ENCODE peak calls at places on chromosomes 11 and 22, in ten cellular contexts. J, F, A, Y, E, K, S, C, D and T are unnamed samples.

GRCh38 chr11:76810151-76810853 is 27.1 kb downstream of the TSKU start:
- DNase-seq in J (peak), F (peak), A (peak), Y (no peak), E (peak), K (no peak), S (no peak), C (peak), D (no peak), T (peak)

GRCh38 chr11:37642321-37642720 is 1044.3 kb upstream of the RAG2 start:
- DNase-seq in J (no peak), F (no peak), A (no peak), Y (no peak), E (no peak), K (no peak), S (no peak), C (no peak), D (no peak), T (no peak)

GRCh38 chr11:134388590-134388989 is 23.5 kb downstream of the B3GAT1 start:
- DNase-seq in J (no peak), F (no peak), A (no peak), Y (no peak), E (no peak), K (no peak), S (no peak), C (no peak), D (no peak), T (no peak)

GRCh38 chr11:111633756-111634362 is 31.6 kb downstream of the SIK2 start:
- DNase-seq in J (peak), F (no peak), A (no peak), Y (no peak), E (peak), K (peak), S (no peak), C (no peak), D (no peak), T (peak)

GRCh38 chr11:1162498-1163311 is 5.0 kb downstream of the MUC5AC start:
- DNase-seq in J (no peak), F (no peak), A (no peak), Y (no peak), E (no peak), K (no peak), S (no peak), C (no peak), D (no peak), T (no peak)

GRCh38 chr11:114551060-114551459 is 8.6 kb downstream of the NXPE1 start:
- DNase-seq in J (no peak), F (no peak), A (no peak), Y (no peak), E (no peak), K (no peak), S (no peak), C (no peak), D (no peak), T (no peak)

GRCh38 chr11:58999291-58999680 is 60.0 kb downstream of the GLYATL1 start:
- DNase-seq in J (no peak), F (peak), A (no peak), Y (no peak), E (no peak), K (no peak), S (no peak), C (no peak), D (peak), T (no peak)

GRCh38 chr11:7974668-7975067 is 9.4 kb upstream of the NLRP10 start:
- DNase-seq in J (no peak), F (no peak), A (no peak), Y (no peak), E (peak), K (no peak), S (no peak), C (no peak), D (no peak), T (peak)

GRCh38 chr11:15565846-15566245 is 451.1 kb downstream of the INSC start:
- DNase-seq in J (no peak), F (no peak), A (no peak), Y (no peak), E (no peak), K (no peak), S (no peak), C (no peak), D (no peak), T (no peak)

GRCh38 chr11:10026514-10026913 is 267.5 kb downstream of the SBF2 start:
- DNase-seq in J (peak), F (no peak), A (no peak), Y (no peak), E (peak), K (peak), S (no peak), C (no peak), D (no peak), T (peak)

GRCh38 chr22:17250380-17251129 is 31.3 kb upstream of the ADA2 start:
- DNase-seq in J (no peak), F (no peak), A (no peak), Y (no peak), E (no peak), K (no peak), S (no peak), C (no peak), D (no peak), T (no peak)

GRCh38 chr11:68974421-68975194 is 6.2 kb downstream of the MRGPRD start:
- DNase-seq in J (peak), F (no peak), A (peak), Y (no peak), E (no peak), K (peak), S (no peak), C (no peak), D (no peak), T (peak)

GRCh38 chr11:94545641-94546470 is 2.1 kb downstream of the FUT4 start:
- DNase-seq in J (no peak), F (no peak), A (no peak), Y (no peak), E (no peak), K (no peak), S (no peak), C (no peak), D (no peak), T (no peak)

GRCh38 chr22:27554106-27554814 is 247.3 kb downstream of the MN1 start:
- DNase-seq in J (peak), F (no peak), A (no peak), Y (no peak), E (peak), K (peak), S (no peak), C (no peak), D (no peak), T (peak)

GRCh38 chr11:77784572-77784971 is 36.0 kb downstream of the RSF1 start:
- DNase-seq in J (no peak), F (no peak), A (no peak), Y (no peak), E (no peak), K (no peak), S (no peak), C (no peak), D (no peak), T (no peak)

GRCh38 chr11:79258606-79259005 is 182.2 kb downstream of the TENM4 start:
- DNase-seq in J (no peak), F (no peak), A (no peak), Y (no peak), E (peak), K (no peak), S (no peak), C (no peak), D (no peak), T (peak)

GRCh38 chr11:95371147-95371546 is 140.1 kb upstream of the SESN3 start:
- DNase-seq in J (no peak), F (no peak), A (no peak), Y (no peak), E (no peak), K (no peak), S (no peak), C (no peak), D (no peak), T (no peak)

GRCh38 chr11:75513250-75513649 is 12.5 kb downstream of the GDPD5 start:
- DNase-seq in J (peak), F (no peak), A (no peak), Y (no peak), E (no peak), K (peak), S (no peak), C (no peak), D (no peak), T (peak)

GRCh38 chr11:14336507-14337503 is 22.2 kb downstream of the RRAS2 start:
- DNase-seq in J (peak), F (no peak), A (peak), Y (no peak), E (peak), K (peak), S (no peak), C (no peak), D (no peak), T (peak)

GRCh38 chr11:121870202-121871045 is 245.6 kb downstream of the BLID start:
- DNase-seq in J (no peak), F (no peak), A (no peak), Y (no peak), E (peak), K (no peak), S (no peak), C (no peak), D (no peak), T (peak)

GRCh38 chr11:69293819-69294505 is at the start of gene MYEOV:
- DNase-seq in J (peak), F (peak), A (peak), Y (peak), E (peak), K (peak), S (no peak), C (no peak), D (peak), T (peak)

GRCh38 chr22:31287818-31288495 is 4.3 kb downstream of the PIK3IP1 start:
- DNase-seq in J (no peak), F (no peak), A (no peak), Y (no peak), E (no peak), K (no peak), S (no peak), C (no peak), D (peak), T (no peak)

GRCh38 chr11:67117176-67117575 is 1.9 kb upstream of the KDM2A start:
- DNase-seq in J (no peak), F (no peak), A (no peak), Y (no peak), E (no peak), K (no peak), S (no peak), C (no peak), D (no peak), T (no peak)

GRCh38 chr11:110856993-110857812 is 145.0 kb upstream of the ARHGAP20 start:
- DNase-seq in J (peak), F (no peak), A (no peak), Y (no peak), E (peak), K (peak), S (no peak), C (no peak), D (no peak), T (no peak)

GRCh38 chr22:38419121-38419863 is 35.7 kb downstream of the KCNJ4 start:
- DNase-seq in J (no peak), F (no peak), A (no peak), Y (no peak), E (no peak), K (no peak), S (no peak), C (no peak), D (no peak), T (no peak)

GRCh38 chr11:134074766-134075165 is 5.9 kb downstream of the JAM3 start:
- DNase-seq in J (no peak), F (no peak), A (no peak), Y (no peak), E (no peak), K (no peak), S (no peak), C (no peak), D (no peak), T (no peak)

GRCh38 chr11:108973402-108974119 is 308.7 kb downstream of the DDX10 start:
- DNase-seq in J (peak), F (no peak), A (no peak), Y (no peak), E (peak), K (peak), S (no peak), C (no peak), D (no peak), T (peak)

GRCh38 chr22:43289976-43290663 is 53.1 kb downstream of the SCUBE1 start:
- DNase-seq in J (no peak), F (no peak), A (no peak), Y (no peak), E (peak), K (peak), S (peak), C (no peak), D (no peak), T (peak)

GRCh38 chr22:17331690-17332089 is 37.6 kb upstream of the CECR2 start:
- DNase-seq in J (no peak), F (peak), A (no peak), Y (no peak), E (no peak), K (no peak), S (no peak), C (no peak), D (no peak), T (no peak)

GRCh38 chr11:2271077-2271326 is 614 bp upstream of the ASCL2 start:
- DNase-seq in J (no peak), F (no peak), A (no peak), Y (no peak), E (no peak), K (no peak), S (no peak), C (peak), D (no peak), T (no peak)

GRCh38 chr11:372809-373715 is 3.8 kb downstream of the B4GALNT4 start:
- DNase-seq in J (no peak), F (no peak), A (no peak), Y (no peak), E (no peak), K (no peak), S (no peak), C (no peak), D (no peak), T (no peak)

GRCh38 chr11:73240190-73240781 is 22.2 kb downstream of the P2RY2 start:
- DNase-seq in J (no peak), F (no peak), A (peak), Y (no peak), E (peak), K (peak), S (peak), C (no peak), D (no peak), T (peak)

GRCh38 chr11:17786824-17787525 is 52.4 kb downstream of the KCNC1 start:
- DNase-seq in J (no peak), F (no peak), A (no peak), Y (no peak), E (peak), K (peak), S (no peak), C (no peak), D (no peak), T (peak)

GRCh38 chr22:50498322-50498861 is 9.1 kb downstream of the LMF2 start:
- DNase-seq in J (peak), F (peak), A (peak), Y (peak), E (peak), K (peak), S (no peak), C (peak), D (peak), T (peak)

GRCh38 chr22:49103314-49104052 is 724.2 kb downstream of the BRD1 start:
- DNase-seq in J (no peak), F (no peak), A (no peak), Y (no peak), E (no peak), K (no peak), S (no peak), C (no peak), D (no peak), T (no peak)

GRCh38 chr22:22554324-22555284 is 4.5 kb downstream of the PRAME start:
- DNase-seq in J (no peak), F (no peak), A (no peak), Y (no peak), E (no peak), K (peak), S (no peak), C (no peak), D (no peak), T (no peak)

GRCh38 chr11:3786781-3787428 is 10.4 kb downstream of the NUP98 start:
- DNase-seq in J (peak), F (no peak), A (no peak), Y (no peak), E (peak), K (no peak), S (no peak), C (no peak), D (no peak), T (peak)

GRCh38 chr11:130213143-130213978 is 53.8 kb downstream of the ST14 start:
- DNase-seq in J (peak), F (peak), A (peak), Y (peak), E (no peak), K (peak), S (no peak), C (peak), D (peak), T (peak)

GRCh38 chr11:119369035-119369925 is 12.2 kb downstream of the USP2 start:
- DNase-seq in J (no peak), F (peak), A (no peak), Y (no peak), E (peak), K (no peak), S (no peak), C (no peak), D (no peak), T (peak)